ENCODE peak calls at places on chromosomes 13 and 19, in nine cellular contexts. One of them, this sample, is unnamed.

GRCh38 chr13:52925775-52926285 is 77.4 kb upstream of the PCDH8 start:
- DNase-seq in colonic mucosa: no peak
- DNase-seq in ovary: no peak
- DNase-seq in cardiac fibroblast: no peak
- DNase-seq in A549: no peak
- DNase-seq in NB4: no peak
- DNase-seq in HTR-8/SVneo: no peak
- DNase-seq in HFFc6: no peak
- DNase-seq in nephron progenitor cell: no peak
- DNase-seq in this sample: peak; percentile 43

GRCh38 chr13:58994778-58995177 is 1169.0 kb downstream of the DIAPH3 start:
- DNase-seq in colonic mucosa: no peak
- DNase-seq in ovary: no peak
- DNase-seq in cardiac fibroblast: no peak
- DNase-seq in A549: no peak
- DNase-seq in NB4: no peak
- DNase-seq in HTR-8/SVneo: no peak
- DNase-seq in HFFc6: no peak
- DNase-seq in nephron progenitor cell: no peak
- DNase-seq in this sample: no peak

GRCh38 chr19:30882411-30883005 is 466.7 kb downstream of the TSHZ3 start:
- DNase-seq in colonic mucosa: no peak
- DNase-seq in ovary: no peak
- DNase-seq in cardiac fibroblast: no peak
- DNase-seq in A549: no peak
- DNase-seq in NB4: no peak
- DNase-seq in HTR-8/SVneo: no peak
- DNase-seq in HFFc6: no peak
- DNase-seq in nephron progenitor cell: no peak
- DNase-seq in this sample: no peak

GRCh38 chr19:13835791-13836723 is 40.8 kb downstream of the ZSWIM4 start:
- DNase-seq in colonic mucosa: peak; percentile 29
- DNase-seq in ovary: no peak
- DNase-seq in cardiac fibroblast: peak; percentile 47
- DNase-seq in A549: no peak
- DNase-seq in NB4: peak; percentile 97
- DNase-seq in HTR-8/SVneo: no peak
- DNase-seq in HFFc6: peak; percentile 43
- DNase-seq in nephron progenitor cell: no peak
- DNase-seq in this sample: peak; percentile 47

GRCh38 chr19:55486043-55486970 is 1.3 kb downstream of the NAT14 start:
- DNase-seq in colonic mucosa: no peak
- DNase-seq in ovary: peak; percentile 70
- DNase-seq in cardiac fibroblast: no peak
- DNase-seq in A549: no peak
- DNase-seq in NB4: no peak
- DNase-seq in HTR-8/SVneo: no peak
- DNase-seq in HFFc6: no peak
- DNase-seq in nephron progenitor cell: no peak
- DNase-seq in this sample: peak; percentile 48

GRCh38 chr19:47719047-47719885 is 6.0 kb downstream of the EHD2 start:
- DNase-seq in colonic mucosa: peak; percentile 61
- DNase-seq in ovary: peak; percentile 96
- DNase-seq in cardiac fibroblast: peak; percentile 98
- DNase-seq in A549: peak; percentile 79
- DNase-seq in NB4: peak; percentile 22
- DNase-seq in HTR-8/SVneo: peak; percentile 86
- DNase-seq in HFFc6: peak; percentile 100
- DNase-seq in nephron progenitor cell: peak; percentile 45
- DNase-seq in this sample: peak; percentile 90

GRCh38 chr13:73258396-73258795 is 199.6 kb downstream of the KLF5 start:
- DNase-seq in colonic mucosa: no peak
- DNase-seq in ovary: no peak
- DNase-seq in cardiac fibroblast: peak; percentile 27
- DNase-seq in A549: no peak
- DNase-seq in NB4: no peak
- DNase-seq in HTR-8/SVneo: no peak
- DNase-seq in HFFc6: no peak
- DNase-seq in nephron progenitor cell: no peak
- DNase-seq in this sample: no peak

GRCh38 chr13:44132710-44133109 is 240.9 kb upstream of the SERP2 start:
- DNase-seq in colonic mucosa: no peak
- DNase-seq in ovary: no peak
- DNase-seq in cardiac fibroblast: peak; percentile 82
- DNase-seq in A549: no peak
- DNase-seq in NB4: peak; percentile 16
- DNase-seq in HTR-8/SVneo: no peak
- DNase-seq in HFFc6: peak; percentile 36
- DNase-seq in nephron progenitor cell: no peak
- DNase-seq in this sample: peak; percentile 85

GRCh38 chr13:77919351-77920294 is 992 bp upstream of the EDNRB start:
- DNase-seq in colonic mucosa: peak; percentile 35
- DNase-seq in ovary: peak; percentile 27
- DNase-seq in cardiac fibroblast: peak; percentile 52
- DNase-seq in A549: peak; percentile 5
- DNase-seq in NB4: peak; percentile 47
- DNase-seq in HTR-8/SVneo: no peak
- DNase-seq in HFFc6: no peak
- DNase-seq in nephron progenitor cell: peak; percentile 46
- DNase-seq in this sample: peak; percentile 76

GRCh38 chr19:48959341-48960239 is 4.9 kb downstream of the BAX start:
- DNase-seq in colonic mucosa: no peak
- DNase-seq in ovary: no peak
- DNase-seq in cardiac fibroblast: no peak
- DNase-seq in A549: no peak
- DNase-seq in NB4: peak; percentile 79
- DNase-seq in HTR-8/SVneo: no peak
- DNase-seq in HFFc6: no peak
- DNase-seq in nephron progenitor cell: no peak
- DNase-seq in this sample: no peak

GRCh38 chr13:44474122-44474910 is 100.7 kb downstream of the SERP2 start:
- DNase-seq in colonic mucosa: no peak
- DNase-seq in ovary: no peak
- DNase-seq in cardiac fibroblast: peak; percentile 22
- DNase-seq in A549: peak; percentile 24
- DNase-seq in NB4: no peak
- DNase-seq in HTR-8/SVneo: peak; percentile 10
- DNase-seq in HFFc6: no peak
- DNase-seq in nephron progenitor cell: no peak
- DNase-seq in this sample: no peak